ENCODE peak calls at places on chromosomes 4 and X, in ten cellular contexts. C is hepatocyte, V is adrenal gland, S is cardiac muscle cell, E is H9, K is neural progenitor cell, T is mucosa of descending colon, A is PC-3, X is fibroblast of lung, P is AG10803. L is an unnamed sample.

GRCh38 chr4:84578540-84579409 is 4.2 kb upstream of the CDS1 start:
- DNase-seq in A (peak), K (peak), S (peak), P (peak), T (no peak), E (no peak), C (peak), X (peak), V (peak), L (peak)

GRCh38 chrX:19912-20571 is 261.1 kb upstream of the PLCXD1 start:
- DNase-seq in T (no peak), P (peak), A (peak), C (peak), X (no peak), V (no peak), E (peak), S (no peak), K (peak), L (peak)

GRCh38 chr4:57550143-57550542 is 440.0 kb upstream of the IGFBP7 start:
- DNase-seq in P (no peak), T (no peak), A (no peak), K (no peak), E (no peak), X (no peak), S (no peak), C (no peak), V (no peak), L (no peak)

GRCh38 chrX:2498781-2499302 is 1.9 kb downstream of the DHRSX start:
- DNase-seq in K (peak), C (peak), T (peak), P (peak), X (peak), V (peak), S (peak), E (no peak), A (no peak), L (peak)

GRCh38 chrX:10175317-10175871 is 18.6 kb downstream of the CLCN4 start:
- DNase-seq in X (peak), E (no peak), S (peak), K (no peak), C (peak), V (peak), A (no peak), T (no peak), P (peak), L (peak)

GRCh38 chr4:2907706-2908293 is 55.4 kb downstream of the NOP14 start:
- DNase-seq in A (peak), C (peak), K (no peak), V (no peak), S (no peak), X (no peak), E (no peak), T (no peak), P (no peak), L (no peak)

GRCh38 chr4:40196260-40196659 is 571 bp upstream of the RHOH start:
- DNase-seq in V (no peak), A (no peak), T (no peak), P (no peak), X (no peak), K (no peak), E (no peak), S (no peak), C (no peak), L (no peak)

GRCh38 chrX:10325606-10326005 is 168.8 kb downstream of the CLCN4 start:
- DNase-seq in E (no peak), P (peak), A (no peak), K (no peak), T (no peak), X (peak), S (peak), V (no peak), C (no peak), L (peak)

GRCh38 chr4:65668201-65669007 is 1.9 kb downstream of the EPHA5 start:
- DNase-seq in C (peak), T (peak), X (no peak), K (peak), S (no peak), V (no peak), P (peak), E (peak), A (peak), L (peak)

GRCh38 chr4:174629265-174629664 is 107.0 kb upstream of the HPGD start:
- DNase-seq in X (peak), A (peak), C (no peak), P (no peak), V (no peak), T (no peak), E (no peak), K (no peak), S (no peak), L (no peak)

GRCh38 chr4:1409079-1409805 is 3.0 kb upstream of the NKX1-1 start:
- DNase-seq in T (no peak), E (no peak), C (no peak), K (no peak), S (no peak), X (no peak), V (no peak), A (no peak), P (no peak), L (no peak)

GRCh38 chr4:156971623-156972369 is at the start of gene PDGFC:
- DNase-seq in C (peak), X (peak), T (peak), K (peak), V (peak), A (peak), S (peak), P (peak), E (peak), L (peak)

GRCh38 chr4:152691761-152692160 is 12.0 kb upstream of the TMEM154 start:
- DNase-seq in P (no peak), C (peak), T (no peak), V (no peak), E (no peak), S (no peak), A (no peak), K (no peak), X (no peak), L (no peak)

GRCh38 chr4:40991908-40992307 is 222.4 kb downstream of the APBB2 start:
- DNase-seq in A (no peak), E (no peak), K (no peak), V (no peak), S (peak), X (no peak), P (no peak), C (no peak), T (no peak), L (no peak)

GRCh38 chr4:150828159-150828558 is 186.9 kb downstream of the LRBA start:
- DNase-seq in A (no peak), C (no peak), E (no peak), X (no peak), K (no peak), V (no peak), S (no peak), P (no peak), T (peak), L (no peak)

GRCh38 chr4:186820371-186820990 is 96.8 kb upstream of the FAT1 start:
- DNase-seq in X (peak), A (no peak), E (no peak), V (peak), C (peak), P (peak), S (peak), T (peak), K (peak), L (peak)

GRCh38 chr4:76354517-76355473 is 48.3 kb downstream of the STBD1 start:
- DNase-seq in V (no peak), T (no peak), E (no peak), A (no peak), C (no peak), K (no peak), P (no peak), X (no peak), S (peak), L (no peak)

GRCh38 chr4:141912831-141913230 is 276.4 kb downstream of the IL15 start:
- DNase-seq in V (peak), T (no peak), P (no peak), K (no peak), E (no peak), A (no peak), S (peak), X (peak), C (peak), L (no peak)

GRCh38 chrX:51487960-51488267 is 8.5 kb downstream of the NUDT11 start:
- DNase-seq in S (no peak), P (peak), T (no peak), X (no peak), C (no peak), A (no peak), K (no peak), E (no peak), V (no peak), L (peak)
- TF ChIP-seq CTCF in S (no peak), P (no peak), T (no peak), X (no peak), C (no peak), A (peak), K (no peak), E (no peak), V (no peak), L (no peak)

GRCh38 chrX:138777230-138777629 is 65.7 kb upstream of the FGF13 start:
- DNase-seq in P (no peak), K (peak), E (peak), V (no peak), S (no peak), X (no peak), A (peak), C (no peak), T (no peak), L (no peak)
- TF ChIP-seq CTCF in P (peak), K (peak), E (peak), V (no peak), S (no peak), X (peak), A (peak), C (no peak), T (no peak), L (peak)

GRCh38 chrX:70774223-70774622 is 134.3 kb downstream of the TEX11 start:
- DNase-seq in A (no peak), K (no peak), E (no peak), X (no peak), S (no peak), P (no peak), C (no peak), V (no peak), T (no peak), L (no peak)

GRCh38 chrX:70769659-70770232 is 138.8 kb downstream of the TEX11 start:
- DNase-seq in K (no peak), P (no peak), V (no peak), T (no peak), A (peak), S (peak), X (peak), E (no peak), C (no peak), L (peak)
- TF ChIP-seq CTCF in K (peak), P (peak), V (peak), T (no peak), A (peak), S (peak), X (no peak), E (peak), C (peak), L (peak)

DNA sequence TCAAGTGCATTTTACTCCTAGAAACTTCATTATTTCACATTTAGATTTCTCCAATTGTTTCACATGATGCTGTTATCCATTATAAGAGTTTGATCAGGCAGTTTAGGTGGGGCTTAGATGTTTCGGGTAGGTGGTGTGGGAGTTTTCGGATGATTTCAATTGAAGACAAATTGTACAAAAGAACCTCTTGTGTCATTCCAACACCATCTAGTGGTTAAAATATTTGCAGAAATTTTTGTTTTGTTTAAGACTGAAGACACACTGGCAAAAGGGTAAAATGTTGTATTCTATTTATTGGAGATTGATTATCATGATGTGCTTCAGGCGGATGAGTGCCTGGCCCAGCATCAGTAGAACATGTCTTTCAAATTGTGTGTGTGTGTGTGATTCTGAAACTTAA is 212.7 kb downstream of the SH3BGRL start:
- DNase-seq in A (peak), T (no peak), E (no peak), S (peak), X (peak), P (peak), V (no peak), K (no peak), C (no peak), L (peak)
- TF ChIP-seq CTCF in A (peak), T (no peak), E (no peak), S (no peak), X (no peak), P (peak), V (no peak), K (no peak), C (peak), L (no peak)

DNA sequence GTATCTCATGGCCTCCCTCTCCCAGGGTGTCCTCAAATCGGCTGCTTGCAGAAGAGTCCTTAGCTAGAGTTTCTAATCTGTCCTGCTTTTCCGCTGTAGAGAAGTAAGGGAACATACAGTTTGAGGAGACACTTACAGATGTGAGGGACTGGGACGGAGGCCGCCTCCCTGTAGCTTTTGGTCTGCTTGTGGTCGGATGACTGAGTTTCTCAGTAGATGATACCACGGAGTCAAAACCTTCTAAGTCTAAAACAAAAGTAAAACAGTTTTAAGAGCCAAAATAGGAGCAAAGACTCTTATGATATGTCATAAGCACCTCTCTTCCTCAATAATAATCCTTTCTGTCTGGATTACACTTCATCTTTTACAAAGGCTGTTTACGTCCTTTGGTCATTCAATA is 34.5 kb upstream of the MAP3K15 start:
- DNase-seq in C (no peak), K (no peak), S (no peak), P (no peak), A (no peak), V (no peak), X (no peak), T (no peak), E (no peak), L (no peak)
- TF ChIP-seq CTCF in C (no peak), K (no peak), S (no peak), P (no peak), A (no peak), V (no peak), X (no peak), T (no peak), E (no peak), L (no peak)

GRCh38 chr4:26424838-26425237 is 65.4 kb downstream of the CCKAR start:
- DNase-seq in A (no peak), E (no peak), S (no peak), X (no peak), V (no peak), T (no peak), K (no peak), P (no peak), C (no peak), L (no peak)
- TF ChIP-seq CTCF in A (peak), E (peak), S (peak), X (no peak), V (no peak), T (no peak), K (peak), P (peak), C (no peak), L (no peak)

DNA sequence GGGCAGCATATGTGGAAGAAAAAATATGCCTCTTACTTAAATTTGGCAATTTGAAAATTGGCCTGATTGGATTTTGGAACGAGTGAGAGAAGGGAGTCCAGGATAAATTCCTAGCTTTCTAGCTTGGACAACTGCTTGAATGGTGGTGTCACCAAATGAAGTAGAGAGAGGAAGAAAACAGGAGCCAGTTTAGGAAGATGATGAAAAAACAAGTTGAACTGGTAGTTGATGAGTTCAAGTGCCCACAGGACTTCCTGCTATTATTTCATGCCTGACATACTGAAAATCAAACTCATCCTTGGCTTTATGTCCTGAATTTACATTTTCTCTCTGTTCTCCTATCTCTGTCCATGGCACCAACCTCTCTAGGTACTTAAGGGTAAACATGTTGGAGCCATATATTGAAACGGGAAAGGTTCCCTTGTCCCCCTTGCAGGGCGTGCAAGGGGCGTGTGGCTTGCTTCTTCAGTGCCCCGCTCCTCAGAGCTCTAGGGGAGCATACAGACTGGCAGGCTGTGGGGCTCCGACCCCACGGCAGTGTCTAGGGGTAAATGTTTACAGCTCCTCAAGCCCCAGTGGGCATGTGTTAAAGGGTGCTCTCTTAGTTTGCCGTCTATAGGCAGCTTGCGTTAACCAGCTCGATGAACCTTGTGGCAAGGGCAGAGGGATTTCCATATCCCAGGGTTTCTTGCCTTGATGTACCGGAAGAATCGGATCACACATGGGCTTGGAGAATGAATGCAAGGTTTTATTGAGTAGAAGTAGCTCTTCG is 250.7 kb upstream of the PGRMC2 start:
- DNase-seq in A (peak), X (no peak), E (no peak), T (no peak), V (no peak), S (no peak), C (no peak), K (no peak), P (no peak), L (no peak)
- TF ChIP-seq CTCF in A (no peak), X (no peak), E (no peak), T (no peak), V (no peak), S (no peak), C (no peak), K (no peak), P (no peak), L (no peak)

GRCh38 chrX:110045988-110046387 is 43.1 kb downstream of the TMEM164 start:
- DNase-seq in V (no peak), C (peak), E (no peak), P (no peak), S (no peak), T (no peak), A (peak), X (no peak), K (peak), L (no peak)
- TF ChIP-seq CTCF in V (no peak), C (peak), E (peak), P (no peak), S (peak), T (no peak), A (peak), X (no peak), K (peak), L (no peak)

GRCh38 chr4:123776267-123776666 is 379.7 kb downstream of the SPRY1 start:
- DNase-seq in S (no peak), V (no peak), P (no peak), A (no peak), X (no peak), K (no peak), E (no peak), T (no peak), C (no peak), L (no peak)
- TF ChIP-seq CTCF in S (no peak), V (no peak), P (no peak), A (no peak), X (no peak), K (no peak), E (no peak), T (no peak), C (no peak), L (no peak)

L was measured in astrocyte of the spinal cord.